ENCODE peak calls at places on chromosome 19, in six cellular contexts. One of them, this sample, is unnamed.

GRCh38 chr19:39410620-39411005 is 1.9 kb upstream of the PLEKHG2 start:
- DNase-seq in HT-29: peak
- DNase-seq in B cell: peak
- DNase-seq in AG04450: no peak
- DNase-seq in fibroblast of lung: peak
- DNase-seq in keratinocyte: no peak
- DNase-seq in this sample: no peak

GRCh38 chr19:10643166-10643967 is 10.8 kb upstream of the ILF3 start:
- DNase-seq in HT-29: no peak
- DNase-seq in B cell: no peak
- DNase-seq in AG04450: no peak
- DNase-seq in fibroblast of lung: no peak
- DNase-seq in keratinocyte: no peak
- DNase-seq in this sample: peak

GRCh38 chr19:5336195-5336965 is 4.2 kb downstream of the PTPRS start:
- DNase-seq in HT-29: no peak
- DNase-seq in B cell: no peak
- DNase-seq in AG04450: no peak
- DNase-seq in fibroblast of lung: no peak
- DNase-seq in keratinocyte: no peak
- DNase-seq in this sample: no peak

GRCh38 chr19:39196860-39197562 is at the start of gene NCCRP1:
- DNase-seq in HT-29: no peak
- DNase-seq in B cell: no peak
- DNase-seq in AG04450: no peak
- DNase-seq in fibroblast of lung: no peak
- DNase-seq in keratinocyte: no peak
- DNase-seq in this sample: no peak

GRCh38 chr19:54011507-54012211 is 20.2 kb downstream of the CACNG6 start:
- DNase-seq in HT-29: no peak
- DNase-seq in B cell: no peak
- DNase-seq in AG04450: no peak
- DNase-seq in fibroblast of lung: no peak
- DNase-seq in keratinocyte: no peak
- DNase-seq in this sample: no peak

GRCh38 chr19:13823901-13824300 is 28.7 kb downstream of the ZSWIM4 start:
- DNase-seq in HT-29: no peak
- DNase-seq in B cell: no peak
- DNase-seq in AG04450: no peak
- DNase-seq in fibroblast of lung: no peak
- DNase-seq in keratinocyte: no peak
- DNase-seq in this sample: no peak

GRCh38 chr19:2289714-2290435 is 7.9 kb upstream of the PEAK3 start:
- DNase-seq in HT-29: no peak
- DNase-seq in B cell: peak
- DNase-seq in AG04450: no peak
- DNase-seq in fibroblast of lung: no peak
- DNase-seq in keratinocyte: no peak
- DNase-seq in this sample: no peak

GRCh38 chr19:33794578-33795369 is 1.9 kb upstream of the KCTD15 start:
- DNase-seq in HT-29: peak
- DNase-seq in B cell: no peak
- DNase-seq in AG04450: no peak
- DNase-seq in fibroblast of lung: no peak
- DNase-seq in keratinocyte: no peak
- DNase-seq in this sample: no peak

GRCh38 chr19:6801397-6802086 is 29.0 kb downstream of the VAV1 start:
- DNase-seq in HT-29: peak
- DNase-seq in B cell: peak
- DNase-seq in AG04450: no peak
- DNase-seq in fibroblast of lung: no peak
- DNase-seq in keratinocyte: no peak
- DNase-seq in this sample: peak

GRCh38 chr19:49216076-49216475 is 58.5 kb downstream of the TRPM4 start:
- DNase-seq in HT-29: no peak
- DNase-seq in B cell: no peak
- DNase-seq in AG04450: no peak
- DNase-seq in fibroblast of lung: no peak
- DNase-seq in keratinocyte: no peak
- DNase-seq in this sample: no peak

GRCh38 chr19:1862424-1863307 is 713 bp downstream of the KLF16 start:
- DNase-seq in HT-29: peak
- DNase-seq in B cell: peak
- DNase-seq in AG04450: no peak
- DNase-seq in fibroblast of lung: no peak
- DNase-seq in keratinocyte: no peak
- DNase-seq in this sample: peak

GRCh38 chr19:14023404-14024235 is 4.3 kb upstream of the RLN3 start:
- DNase-seq in HT-29: peak
- DNase-seq in B cell: no peak
- DNase-seq in AG04450: no peak
- DNase-seq in fibroblast of lung: no peak
- DNase-seq in keratinocyte: no peak
- DNase-seq in this sample: peak

GRCh38 chr19:1560281-1560882 is 7.7 kb downstream of the MEX3D start:
- DNase-seq in HT-29: no peak
- DNase-seq in B cell: no peak
- DNase-seq in AG04450: no peak
- DNase-seq in fibroblast of lung: no peak
- DNase-seq in keratinocyte: no peak
- DNase-seq in this sample: no peak

GRCh38 chr19:7516878-7517277 is 975 bp downstream of the ZNF358 start:
- DNase-seq in HT-29: no peak
- DNase-seq in B cell: no peak
- DNase-seq in AG04450: no peak
- DNase-seq in fibroblast of lung: no peak
- DNase-seq in keratinocyte: no peak
- DNase-seq in this sample: no peak